ENCODE peak calls at places on chromosomes 12 and 14, in eight cellular contexts. G, M, O, S, Q, A, Z and P are unnamed samples.

GRCh38 chr12:18752947-18753346 is 15.0 kb downstream of the CAPZA3 start:
- DNase-seq in S (no peak), A (no peak), G (no peak), Z (no peak), M (peak), Q (no peak), O (peak), P (no peak)

GRCh38 chr14:57769863-57770523 is 95.9 kb downstream of the SLC35F4 start:
- DNase-seq in A (no peak), O (no peak), S (no peak), Q (no peak), Z (no peak), M (no peak), G (no peak), P (no peak)

GRCh38 chr12:59383426-59383822 is 212.4 kb upstream of the SLC16A7 start:
- DNase-seq in O (no peak), Z (no peak), S (no peak), M (no peak), A (peak), G (no peak), Q (no peak), P (peak)

GRCh38 chr14:70366890-70367289 is 7.4 kb upstream of the COX16 start:
- DNase-seq in O (no peak), G (no peak), A (no peak), Q (no peak), S (no peak), Z (no peak), M (no peak), P (no peak)

GRCh38 chr12:55642275-55643068 is 5.8 kb downstream of the OR10P1 start:
- DNase-seq in Z (no peak), O (no peak), Q (no peak), M (no peak), G (no peak), S (no peak), A (no peak), P (no peak)

GRCh38 chr12:94092516-94093241 is 55.7 kb upstream of the PLXNC1 start:
- DNase-seq in A (peak), S (no peak), M (no peak), Q (no peak), O (no peak), Z (no peak), G (no peak), P (peak)

GRCh38 chr14:81345781-81346180 is 54.3 kb downstream of the STON2 start:
- DNase-seq in S (no peak), M (no peak), Q (no peak), A (no peak), O (no peak), Z (no peak), G (no peak), P (no peak)

GRCh38 chr14:100203962-100204834 is 34.7 kb upstream of the YY1 start:
- DNase-seq in Z (no peak), M (no peak), A (peak), G (no peak), S (no peak), Q (no peak), O (no peak), P (peak)

GRCh38 chr12:90211017-90211416 is 502.4 kb upstream of the ATP2B1 start:
- DNase-seq in A (peak), Z (no peak), O (no peak), Q (no peak), S (no peak), G (no peak), M (peak), P (peak)

GRCh38 chr12:11653215-11653753 is 3.8 kb downstream of the ETV6 start:
- DNase-seq in M (no peak), S (no peak), Q (peak), A (peak), G (no peak), Z (peak), O (no peak), P (peak)

GRCh38 chr14:38553586-38553985 is 297.7 kb upstream of the CLEC14A start:
- DNase-seq in G (no peak), A (peak), O (no peak), M (no peak), Q (no peak), S (no peak), Z (no peak), P (peak)

GRCh38 chr14:22485178-22485577 is 103.8 kb downstream of the DAD1 start:
- DNase-seq in Q (no peak), G (no peak), Z (no peak), O (no peak), A (peak), M (no peak), S (no peak), P (no peak)

GRCh38 chr12:76197283-76197682 is 112.8 kb upstream of the NAP1L1 start:
- DNase-seq in O (no peak), Q (no peak), S (no peak), M (no peak), G (no peak), Z (no peak), A (no peak), P (no peak)

GRCh38 chr14:68628605-68629310 is 164.1 kb downstream of the ZFP36L1 start:
- DNase-seq in O (peak), S (peak), G (no peak), Z (no peak), A (no peak), M (no peak), Q (peak), P (no peak)

GRCh38 chr12:3269594-3269993 is 192.4 kb downstream of the TSPAN9 start:
- DNase-seq in S (no peak), M (no peak), Z (no peak), Q (no peak), G (no peak), O (peak), A (no peak), P (no peak)

GRCh38 chr12:12837025-12837872 is 24.1 kb downstream of the DDX47 start:
- DNase-seq in S (peak), Z (no peak), G (peak), Q (peak), O (peak), M (peak), A (peak), P (peak)

GRCh38 chr12:48818831-48819590 is 715 bp downstream of the CACNB3 start:
- DNase-seq in G (peak), Z (no peak), M (peak), Q (peak), A (peak), O (peak), S (no peak), P (no peak)

GRCh38 chr12:16972923-16973770 is 367.2 kb upstream of the LMO3 start:
- DNase-seq in M (peak), A (no peak), S (no peak), O (no peak), G (no peak), Q (no peak), Z (no peak), P (no peak)

GRCh38 chr14:34536951-34537676 is 2.4 kb downstream of the EAPP start:
- DNase-seq in O (no peak), G (no peak), A (peak), M (no peak), Q (no peak), Z (no peak), S (no peak), P (peak)

GRCh38 chr12:108856428-108857157 is 790 bp downstream of the SSH1 start:
- DNase-seq in A (peak), Z (no peak), M (peak), O (peak), Q (peak), G (peak), S (no peak), P (peak)

GRCh38 chr14:29016050-29016900 is 249.7 kb downstream of the FOXG1 start:
- DNase-seq in Q (no peak), M (peak), G (peak), A (peak), S (no peak), Z (no peak), O (peak), P (peak)

GRCh38 chr14:73613419-73613963 is 1.2 kb downstream of the ACOT6 start:
- DNase-seq in S (no peak), Z (no peak), A (no peak), Q (no peak), M (no peak), O (no peak), G (no peak), P (no peak)

GRCh38 chr12:57173089-57173488 is 25.7 kb upstream of the LRP1-AS start:
- DNase-seq in M (peak), A (peak), G (peak), Q (no peak), O (peak), S (no peak), Z (no peak), P (peak)

GRCh38 chr14:103163199-103163598 is 39.9 kb downstream of the TNFAIP2 start:
- DNase-seq in M (no peak), S (no peak), O (no peak), Q (no peak), A (no peak), Z (no peak), G (no peak), P (no peak)

GRCh38 chr12:79056775-79057174 is 192.2 kb downstream of the SYT1 start:
- DNase-seq in Q (no peak), A (peak), O (no peak), Z (no peak), S (no peak), G (no peak), M (no peak), P (peak)
- H3K4me3 ChIP-seq in Q (no peak), A (peak), O (no peak), Z (no peak), S (no peak), G (no peak), M (no peak), P (no peak)

GRCh38 chr12:104054681-104055346 is 4.8 kb upstream of the GLT8D2 start:
- DNase-seq in Q (no peak), O (peak), M (no peak), A (no peak), Z (no peak), S (no peak), G (no peak), P (no peak)

GRCh38 chr12:104049278-104050257 is at the start of gene GLT8D2:
- DNase-seq in S (no peak), G (peak), O (peak), A (peak), M (peak), Q (peak), Z (no peak), P (peak)

GRCh38 chr12:104046306-104046705 is 3.7 kb downstream of the GLT8D2 start:
- DNase-seq in M (no peak), Q (no peak), A (no peak), S (no peak), G (peak), O (no peak), Z (no peak), P (no peak)

GRCh38 chr12:104048162-104048561 is 1.8 kb downstream of the GLT8D2 start:
- DNase-seq in Q (no peak), Z (no peak), O (no peak), M (no peak), G (no peak), S (no peak), A (no peak), P (no peak)

GRCh38 chr12:104050436-104050835 is 449 bp upstream of the GLT8D2 start:
- DNase-seq in S (no peak), M (no peak), O (no peak), G (no peak), Z (no peak), A (peak), Q (no peak), P (no peak)
- H3K4me3 ChIP-seq in S (no peak), M (peak), O (peak), G (peak), Z (no peak), A (peak), Q (peak), P (peak)

GRCh38 chr12:124533456-124533855 is 34.0 kb downstream of the NCOR2 start:
- DNase-seq in Q (no peak), M (no peak), A (no peak), G (no peak), S (no peak), O (no peak), Z (no peak), P (no peak)

GRCh38 chr12:124531906-124532305 is 35.5 kb downstream of the NCOR2 start:
- DNase-seq in O (no peak), A (no peak), M (no peak), Z (no peak), Q (no peak), G (no peak), S (no peak), P (no peak)

GRCh38 chr12:124531281-124531745 is 36.1 kb downstream of the NCOR2 start:
- DNase-seq in A (no peak), G (peak), O (peak), S (no peak), M (peak), Z (no peak), Q (no peak), P (no peak)

GRCh38 chr12:124532331-124532750 is 35.1 kb downstream of the NCOR2 start:
- DNase-seq in Q (no peak), Z (no peak), M (no peak), A (no peak), O (peak), G (peak), S (no peak), P (no peak)

GRCh38 chr12:124532947-124533346 is 34.5 kb downstream of the NCOR2 start:
- DNase-seq in M (no peak), Q (no peak), G (no peak), A (no peak), Z (no peak), S (no peak), O (peak), P (no peak)
- H3K4me3 ChIP-seq in M (no peak), Q (no peak), G (no peak), A (no peak), Z (no peak), S (no peak), O (no peak), P (no peak)

DNA sequence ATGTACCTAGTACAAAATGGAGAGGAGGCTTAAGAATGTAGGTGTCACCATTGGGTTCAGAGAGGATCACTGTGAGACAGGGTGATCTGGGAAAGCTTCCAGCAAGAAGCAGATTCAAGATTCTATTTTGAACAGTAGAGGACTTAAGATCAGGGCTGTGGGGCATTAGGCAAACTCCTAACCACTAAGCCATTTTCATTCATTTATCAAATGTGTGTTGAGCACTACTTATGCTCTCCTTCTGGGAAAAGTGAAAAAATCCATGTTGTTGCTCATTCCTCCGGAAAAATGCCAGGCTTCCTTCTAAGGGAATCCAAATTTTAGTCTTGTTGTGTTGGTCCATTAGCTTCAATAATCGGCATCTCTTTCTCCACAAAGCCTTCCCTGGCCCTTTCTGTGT is 163.4 kb downstream of the NUAK1 start:
- DNase-seq in G (no peak), O (no peak), A (no peak), Q (no peak), M (no peak), Z (no peak), S (no peak), P (no peak)
- H3K4me3 ChIP-seq in G (no peak), O (no peak), A (no peak), Q (no peak), M (no peak), Z (no peak), S (no peak), P (no peak)